ENCODE peak calls at places on chromosomes 1 and 21, in four cellular contexts. One of them, this sample, is unnamed.

GRCh38 chr1:31714442-31715096 is 10.8 kb upstream of the COL16A1 start:
- DNase-seq in hypothalamus: peak
- DNase-seq in MV-4-11: no peak
- DNase-seq in stimulated activated CD8-positive, alpha-beta memory T cell treated with anti-CD3 and anti-CD28 coated beads, Interleukin-12 subunit alpha, Interleukin-12 subunit beta, amount 100 ng/mL, for 1 hour: no peak
- DNase-seq in this sample: no peak

GRCh38 chr1:34166191-34167090 is 1.4 kb upstream of the CSMD2 start:
- DNase-seq in stimulated activated CD8-positive, alpha-beta memory T cell treated with anti-CD3 and anti-CD28 coated beads, Interleukin-12 subunit alpha, Interleukin-12 subunit beta, amount 100 ng/mL, for 1 hour: no peak
- DNase-seq in hypothalamus: peak
- DNase-seq in MV-4-11: peak
- DNase-seq in this sample: no peak

GRCh38 chr1:230986976-230987375 is 8.1 kb downstream of the ARV1 start:
- DNase-seq in hypothalamus: no peak
- DNase-seq in MV-4-11: no peak
- DNase-seq in stimulated activated CD8-positive, alpha-beta memory T cell treated with anti-CD3 and anti-CD28 coated beads, Interleukin-12 subunit alpha, Interleukin-12 subunit beta, amount 100 ng/mL, for 1 hour: no peak
- DNase-seq in this sample: no peak

GRCh38 chr1:75985827-75986226 is 53.6 kb upstream of the ASB17 start:
- DNase-seq in hypothalamus: no peak
- DNase-seq in MV-4-11: no peak
- DNase-seq in stimulated activated CD8-positive, alpha-beta memory T cell treated with anti-CD3 and anti-CD28 coated beads, Interleukin-12 subunit alpha, Interleukin-12 subunit beta, amount 100 ng/mL, for 1 hour: no peak
- DNase-seq in this sample: no peak

GRCh38 chr1:226677121-226678020 is 61.7 kb downstream of the ITPKB start:
- DNase-seq in MV-4-11: peak
- DNase-seq in hypothalamus: peak
- DNase-seq in stimulated activated CD8-positive, alpha-beta memory T cell treated with anti-CD3 and anti-CD28 coated beads, Interleukin-12 subunit alpha, Interleukin-12 subunit beta, amount 100 ng/mL, for 1 hour: peak
- DNase-seq in this sample: peak

GRCh38 chr1:184624051-184624450 is 130.6 kb downstream of the EDEM3 start:
- DNase-seq in MV-4-11: no peak
- DNase-seq in hypothalamus: no peak
- DNase-seq in stimulated activated CD8-positive, alpha-beta memory T cell treated with anti-CD3 and anti-CD28 coated beads, Interleukin-12 subunit alpha, Interleukin-12 subunit beta, amount 100 ng/mL, for 1 hour: no peak
- DNase-seq in this sample: no peak

GRCh38 chr1:235843458-235843857 is 23.2 kb downstream of the LYST start:
- DNase-seq in MV-4-11: no peak
- DNase-seq in stimulated activated CD8-positive, alpha-beta memory T cell treated with anti-CD3 and anti-CD28 coated beads, Interleukin-12 subunit alpha, Interleukin-12 subunit beta, amount 100 ng/mL, for 1 hour: no peak
- DNase-seq in hypothalamus: no peak
- DNase-seq in this sample: no peak

GRCh38 chr1:3548156-3548893 is 63.0 kb downstream of the MEGF6 start:
- DNase-seq in stimulated activated CD8-positive, alpha-beta memory T cell treated with anti-CD3 and anti-CD28 coated beads, Interleukin-12 subunit alpha, Interleukin-12 subunit beta, amount 100 ng/mL, for 1 hour: no peak
- DNase-seq in MV-4-11: no peak
- DNase-seq in hypothalamus: no peak
- DNase-seq in this sample: no peak

GRCh38 chr1:202170726-202171125 is 10.3 kb upstream of the PTPN7 start:
- DNase-seq in hypothalamus: no peak
- DNase-seq in MV-4-11: no peak
- DNase-seq in stimulated activated CD8-positive, alpha-beta memory T cell treated with anti-CD3 and anti-CD28 coated beads, Interleukin-12 subunit alpha, Interleukin-12 subunit beta, amount 100 ng/mL, for 1 hour: no peak
- DNase-seq in this sample: no peak

GRCh38 chr1:224432141-224432540 is 2.5 kb downstream of the WDR26 start:
- DNase-seq in hypothalamus: no peak
- DNase-seq in MV-4-11: no peak
- DNase-seq in stimulated activated CD8-positive, alpha-beta memory T cell treated with anti-CD3 and anti-CD28 coated beads, Interleukin-12 subunit alpha, Interleukin-12 subunit beta, amount 100 ng/mL, for 1 hour: no peak
- DNase-seq in this sample: no peak

GRCh38 chr1:168135116-168135981 is 1.4 kb downstream of the GPR161 start:
- DNase-seq in MV-4-11: no peak
- DNase-seq in stimulated activated CD8-positive, alpha-beta memory T cell treated with anti-CD3 and anti-CD28 coated beads, Interleukin-12 subunit alpha, Interleukin-12 subunit beta, amount 100 ng/mL, for 1 hour: no peak
- DNase-seq in hypothalamus: no peak
- DNase-seq in this sample: no peak

GRCh38 chr1:99217599-99217998 is 46.7 kb upstream of the PLPPR4 start:
- DNase-seq in stimulated activated CD8-positive, alpha-beta memory T cell treated with anti-CD3 and anti-CD28 coated beads, Interleukin-12 subunit alpha, Interleukin-12 subunit beta, amount 100 ng/mL, for 1 hour: no peak
- DNase-seq in MV-4-11: no peak
- DNase-seq in hypothalamus: no peak
- DNase-seq in this sample: no peak

GRCh38 chr1:16630661-16631247 is 17.4 kb upstream of the NBPF1 start:
- DNase-seq in stimulated activated CD8-positive, alpha-beta memory T cell treated with anti-CD3 and anti-CD28 coated beads, Interleukin-12 subunit alpha, Interleukin-12 subunit beta, amount 100 ng/mL, for 1 hour: no peak
- DNase-seq in MV-4-11: no peak
- DNase-seq in hypothalamus: no peak
- DNase-seq in this sample: no peak

GRCh38 chr1:64234714-64235113 is 31.3 kb downstream of the UBE2U start:
- DNase-seq in stimulated activated CD8-positive, alpha-beta memory T cell treated with anti-CD3 and anti-CD28 coated beads, Interleukin-12 subunit alpha, Interleukin-12 subunit beta, amount 100 ng/mL, for 1 hour: no peak
- DNase-seq in MV-4-11: no peak
- DNase-seq in hypothalamus: no peak
- DNase-seq in this sample: no peak

GRCh38 chr1:28737245-28738137 is 751 bp downstream of the YTHDF2 start:
- DNase-seq in MV-4-11: no peak
- DNase-seq in stimulated activated CD8-positive, alpha-beta memory T cell treated with anti-CD3 and anti-CD28 coated beads, Interleukin-12 subunit alpha, Interleukin-12 subunit beta, amount 100 ng/mL, for 1 hour: peak
- DNase-seq in hypothalamus: no peak
- DNase-seq in this sample: peak

GRCh38 chr1:194445244-194445643 is 1258.8 kb upstream of the B3GALT2 start:
- DNase-seq in MV-4-11: no peak
- DNase-seq in stimulated activated CD8-positive, alpha-beta memory T cell treated with anti-CD3 and anti-CD28 coated beads, Interleukin-12 subunit alpha, Interleukin-12 subunit beta, amount 100 ng/mL, for 1 hour: no peak
- DNase-seq in hypothalamus: no peak
- DNase-seq in this sample: no peak

GRCh38 chr1:228105269-228105995 is 2.3 kb upstream of the C1orf35 start:
- DNase-seq in MV-4-11: no peak
- DNase-seq in hypothalamus: no peak
- DNase-seq in stimulated activated CD8-positive, alpha-beta memory T cell treated with anti-CD3 and anti-CD28 coated beads, Interleukin-12 subunit alpha, Interleukin-12 subunit beta, amount 100 ng/mL, for 1 hour: no peak
- DNase-seq in this sample: no peak

GRCh38 chr21:44598031-44598430 is 2.4 kb upstream of the KRTAP10-7 start:
- DNase-seq in MV-4-11: no peak
- DNase-seq in stimulated activated CD8-positive, alpha-beta memory T cell treated with anti-CD3 and anti-CD28 coated beads, Interleukin-12 subunit alpha, Interleukin-12 subunit beta, amount 100 ng/mL, for 1 hour: no peak
- DNase-seq in hypothalamus: no peak
- DNase-seq in this sample: no peak

GRCh38 chr1:114152211-114153050 is 1.2 kb downstream of the SYT6 start:
- DNase-seq in stimulated activated CD8-positive, alpha-beta memory T cell treated with anti-CD3 and anti-CD28 coated beads, Interleukin-12 subunit alpha, Interleukin-12 subunit beta, amount 100 ng/mL, for 1 hour: no peak
- DNase-seq in hypothalamus: no peak
- DNase-seq in MV-4-11: no peak
- DNase-seq in this sample: no peak

GRCh38 chr1:183023146-183023600 is at the start of gene LAMC1:
- DNase-seq in MV-4-11: no peak
- DNase-seq in hypothalamus: peak
- DNase-seq in stimulated activated CD8-positive, alpha-beta memory T cell treated with anti-CD3 and anti-CD28 coated beads, Interleukin-12 subunit alpha, Interleukin-12 subunit beta, amount 100 ng/mL, for 1 hour: no peak
- DNase-seq in this sample: peak

GRCh38 chr1:182684128-182684828 is at the start of gene RGS8:
- DNase-seq in stimulated activated CD8-positive, alpha-beta memory T cell treated with anti-CD3 and anti-CD28 coated beads, Interleukin-12 subunit alpha, Interleukin-12 subunit beta, amount 100 ng/mL, for 1 hour: no peak
- DNase-seq in hypothalamus: no peak
- DNase-seq in MV-4-11: no peak
- DNase-seq in this sample: no peak

GRCh38 chr1:172845865-172846264 is 187.0 kb downstream of the FASLG start:
- DNase-seq in MV-4-11: no peak
- DNase-seq in hypothalamus: no peak
- DNase-seq in stimulated activated CD8-positive, alpha-beta memory T cell treated with anti-CD3 and anti-CD28 coated beads, Interleukin-12 subunit alpha, Interleukin-12 subunit beta, amount 100 ng/mL, for 1 hour: no peak
- DNase-seq in this sample: no peak

GRCh38 chr1:5481889-5482288 is 510.3 kb downstream of the NPHP4 start:
- DNase-seq in MV-4-11: no peak
- DNase-seq in hypothalamus: no peak
- DNase-seq in stimulated activated CD8-positive, alpha-beta memory T cell treated with anti-CD3 and anti-CD28 coated beads, Interleukin-12 subunit alpha, Interleukin-12 subunit beta, amount 100 ng/mL, for 1 hour: no peak
- DNase-seq in this sample: no peak

This sample was measured in CMK.